ENCODE peak calls at places on chromosome 21, in ten cellular contexts. J is Peyer's patch, N is uterus, R is body of pancreas, W is ovary, F is transverse colon, G is tibial nerve, V is IMR-90, D is stomach, A is heart left ventricle. U is an unnamed sample.

GRCh38 chr21:34569381-34569979 is 45.4 kb downstream of the RCAN1 start:
- DNase-seq in J (no peak), N (no peak), R (no peak), W (no peak), F (no peak), G (no peak), V (no peak), D (no peak), A (no peak), U (no peak)

GRCh38 chr21:15826147-15826780 is 96.5 kb downstream of the USP25 start:
- DNase-seq in J (no peak), N (no peak), R (peak; percentile 33), W (no peak), F (peak; percentile 26), G (no peak), V (peak; percentile 54), D (no peak), A (no peak), U (peak; percentile 4)

GRCh38 chr21:37450385-37451044 is 83.9 kb downstream of the DYRK1A start:
- DNase-seq in J (no peak), N (no peak), R (no peak), W (no peak), F (no peak), G (no peak), V (peak; percentile 58), D (no peak), A (no peak), U (no peak)

GRCh38 chr21:38849776-38850175 is 44.0 kb downstream of the ETS2 start:
- DNase-seq in J (no peak), N (no peak), R (no peak), W (no peak), F (no peak), G (no peak), V (no peak), D (no peak), A (peak; percentile 24), U (no peak)

GRCh38 chr21:42227909-42228708 is 9.2 kb downstream of the ABCG1 start:
- DNase-seq in J (peak; percentile 93), N (peak; percentile 46), R (peak; percentile 50), W (peak; percentile 42), F (peak; percentile 95), G (peak; percentile 82), V (peak; percentile 91), D (peak; percentile 86), A (peak; percentile 97), U (peak; percentile 67)

GRCh38 chr21:34595457-34595856 is 19.5 kb downstream of the RCAN1 start:
- DNase-seq in J (no peak), N (no peak), R (peak; percentile 73), W (no peak), F (no peak), G (no peak), V (no peak), D (no peak), A (no peak), U (no peak)

GRCh38 chr21:43874085-43874785 is 9.2 kb downstream of the AGPAT3 start:
- DNase-seq in J (no peak), N (no peak), R (no peak), W (no peak), F (no peak), G (no peak), V (no peak), D (no peak), A (no peak), U (peak; percentile 46)

GRCh38 chr21:38787461-38788274 is 18.1 kb upstream of the ETS2 start:
- DNase-seq in J (no peak), N (no peak), R (peak; percentile 83), W (no peak), F (peak; percentile 83), G (no peak), V (peak; percentile 76), D (peak; percentile 75), A (no peak), U (peak; percentile 79)

GRCh38 chr21:34909492-34910292 is 139.4 kb downstream of the RUNX1 start:
- DNase-seq in J (no peak), N (no peak), R (no peak), W (no peak), F (no peak), G (no peak), V (peak; percentile 51), D (no peak), A (no peak), U (no peak)

GRCh38 chr21:26842976-26843911 is 2.0 kb downstream of the ADAMTS1 start:
- DNase-seq in J (peak; percentile 25), N (peak; percentile 95), R (peak; percentile 91), W (peak; percentile 94), F (peak; percentile 87), G (peak; percentile 93), V (peak; percentile 96), D (peak; percentile 87), A (peak; percentile 94), U (peak; percentile 95)

GRCh38 chr21:34846214-34846575 is 177.4 kb downstream of the CLIC6 start:
- DNase-seq in J (no peak), N (no peak), R (no peak), W (no peak), F (no peak), G (no peak), V (no peak), D (no peak), A (no peak), U (no peak)

GRCh38 chr21:14875704-14876364 is 189.0 kb downstream of the NRIP1 start:
- DNase-seq in J (no peak), N (no peak), R (no peak), W (no peak), F (no peak), G (no peak), V (no peak), D (no peak), A (no peak), U (peak; percentile 26)

DNA sequence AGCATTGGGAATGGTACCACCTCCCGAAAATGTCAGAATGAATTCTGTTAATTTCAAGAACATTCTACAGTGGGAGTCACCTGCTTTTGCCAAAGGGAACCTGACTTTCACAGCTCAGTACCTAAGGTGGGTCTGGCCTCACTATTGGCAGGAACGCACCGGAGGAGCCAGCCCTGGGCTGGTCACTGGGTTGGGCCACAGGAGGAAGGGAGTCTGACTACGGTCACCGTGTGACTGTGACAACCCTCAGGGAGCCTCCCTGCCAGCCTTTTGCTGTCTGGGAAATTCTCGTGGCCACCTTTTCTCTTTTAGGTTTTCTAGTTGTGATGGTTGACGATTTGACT is 2.2 kb downstream of the IL10RB start:
- DNase-seq in J (no peak), N (no peak), R (no peak), W (no peak), F (peak; percentile 45), G (no peak), V (no peak), D (peak; percentile 38), A (no peak), U (no peak)
- TF ChIP-seq POLR2A in J (no peak), N (no peak), R (no peak), W (no peak), F (no peak), G (no peak), V (no peak), D (no peak), A (no peak), U (no peak)

DNA sequence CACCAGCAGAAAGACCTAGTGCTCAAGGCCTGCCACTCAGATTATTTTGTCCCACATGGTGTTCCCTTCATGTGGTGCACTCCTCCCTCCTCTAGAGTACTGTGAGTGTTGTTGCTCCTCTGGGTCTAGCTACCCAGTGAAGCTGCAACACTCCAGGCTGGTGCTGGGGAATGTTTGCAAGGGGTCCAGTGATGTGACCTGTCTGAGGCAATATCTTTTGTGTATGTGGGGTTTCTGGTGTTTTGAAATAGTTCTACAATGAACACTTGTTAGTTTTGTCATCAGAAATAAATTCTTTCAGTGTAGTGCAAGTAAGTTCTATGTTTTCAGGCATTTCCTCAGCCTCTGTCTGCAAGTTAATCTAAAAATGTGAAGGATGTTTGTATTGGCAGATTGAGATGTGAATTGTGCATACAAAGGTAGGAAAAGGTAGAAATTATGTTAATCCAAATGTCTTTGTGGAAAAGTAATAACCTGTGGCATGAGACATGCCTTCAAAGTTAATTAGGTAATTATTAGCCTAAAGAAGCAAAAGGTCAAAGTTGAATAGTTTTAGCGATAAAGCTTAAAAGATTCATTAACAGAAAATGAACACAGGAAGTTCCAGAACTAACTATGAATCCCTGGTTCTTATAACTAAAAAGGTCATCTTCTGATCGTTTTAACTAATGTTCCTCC is 616.8 kb downstream of the LTN1 start:
- DNase-seq in J (no peak), N (no peak), R (no peak), W (no peak), F (no peak), G (no peak), V (peak; percentile 77), D (no peak), A (no peak), U (no peak)
- H3K27ac ChIP-seq in J (no peak overlapping the region), N (no peak overlapping the region), R (no peak overlapping the region), W (no peak overlapping the region), F (no peak overlapping the region), G (no peak overlapping the region), V (peak overlapping the region; percentile 61), D (no peak overlapping the region), A (no peak overlapping the region), U (no peak overlapping the region)

DNA sequence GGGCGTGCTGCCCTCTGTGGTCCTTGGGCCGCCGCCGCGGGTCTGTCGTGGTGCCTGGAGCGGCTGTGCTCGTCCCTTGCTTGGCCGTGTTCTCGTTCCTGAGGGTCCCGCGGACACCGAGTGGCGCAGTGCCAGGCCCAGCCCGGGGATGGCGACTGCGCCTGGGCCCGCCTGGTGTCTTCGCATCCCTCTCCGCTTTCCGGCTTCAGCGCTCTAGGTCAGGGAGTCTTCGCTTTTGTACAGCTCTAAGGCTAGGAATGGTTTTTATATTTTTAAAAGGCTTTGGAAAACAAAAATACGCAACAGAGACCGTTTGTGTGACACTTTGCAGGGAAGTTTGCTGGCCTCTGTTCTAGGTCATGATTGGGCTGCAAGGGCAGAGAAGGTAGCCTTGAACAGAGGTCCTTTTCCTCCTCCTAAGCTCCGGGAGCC is 657 bp downstream of the SOD1 start:
- DNase-seq in J (peak; percentile 30), N (peak; percentile 47), R (no peak), W (peak; percentile 47), F (peak; percentile 61), G (no peak), V (no peak), D (no peak), A (peak; percentile 57), U (peak; percentile 49)
- TF ChIP-seq POLR2A in J (no peak), N (no peak), R (no peak), W (no peak), F (no peak), G (no peak), V (no peak), D (no peak), A (no peak), U (no peak)

DNA sequence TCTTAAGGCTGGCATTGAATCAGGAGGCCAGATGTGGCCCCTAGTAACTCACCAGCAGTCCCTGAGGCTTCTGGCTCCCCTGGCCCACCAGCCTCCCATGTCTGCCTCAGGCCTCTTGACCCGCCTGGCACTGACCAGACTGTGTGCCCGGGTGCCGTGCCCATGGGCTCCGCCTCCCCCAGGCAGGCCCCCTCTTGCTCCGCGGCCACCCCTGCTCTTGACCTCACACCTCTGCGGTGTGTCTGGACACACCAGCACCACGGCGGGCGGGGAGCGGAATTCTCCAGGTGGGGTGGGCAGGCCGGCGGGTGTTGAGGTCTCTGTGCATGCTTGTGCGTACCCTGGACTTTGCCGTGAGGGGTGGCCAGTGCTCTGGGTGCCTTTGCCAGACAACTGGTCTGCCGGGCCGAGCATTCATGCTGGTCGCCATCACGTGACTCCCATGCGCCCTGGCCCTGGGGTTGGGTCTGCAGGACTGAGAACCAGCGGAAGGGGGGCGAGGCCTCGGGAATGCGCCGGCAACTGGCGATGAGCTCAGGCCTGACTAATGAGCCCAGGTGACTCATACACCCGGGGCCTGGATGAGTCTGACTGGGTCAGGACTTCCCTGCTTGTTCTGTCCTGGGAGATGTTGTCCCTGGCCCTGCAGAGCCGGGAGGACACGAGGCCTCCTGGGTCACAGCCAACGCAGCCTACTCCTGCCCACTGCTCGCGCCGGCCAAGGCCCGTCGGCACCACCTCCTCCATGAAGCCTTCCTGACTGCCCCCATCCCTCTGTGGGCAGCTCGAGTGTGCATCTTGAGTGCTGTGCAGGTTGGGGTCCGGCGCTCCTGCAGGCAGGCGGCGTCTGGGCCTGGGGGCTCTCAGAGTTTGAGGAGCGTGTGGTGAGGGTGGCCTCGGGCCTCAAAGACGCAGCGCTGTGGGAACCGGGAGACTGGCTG is 22.6 kb downstream of the COL18A1 start:
- DNase-seq in J (peak; percentile 32), N (peak; percentile 89), R (peak; percentile 66), W (peak; percentile 87), F (peak; percentile 50), G (no peak), V (peak; percentile 98), D (peak; percentile 36), A (peak; percentile 89), U (peak; percentile 66)
- H3K27ac ChIP-seq in J (peak overlapping the region; percentile 35), N (peak overlapping the region; percentile 85), R (peak overlapping the region; percentile 50), W (peak overlapping the region; percentile 37), F (peak overlapping the region; percentile 55), G (peak overlapping the region; percentile 55), V (peak overlapping the region; percentile 58), D (no peak overlapping the region), A (peak overlapping the region; percentile 44), U (no peak overlapping the region)

U was measured in thyroid gland.